ENCODE peak calls at places on chromosome 10, in ten cellular contexts. A is activated T-helper 9 cell treated with anti-CD3 and anti-CD28 coated beads, Interleukin-2, amount 50 U/mL, for 16 hours; J is stimulated activated CD4-positive, alpha-beta T cell treated with anti-CD3 and anti-CD28 coated beads, Interleukin-15, amount 100 ng/mL, for 24 hours; C is GM20000; S is HTR-8/SVneo; H is T-helper 2 cell; L is thyroid gland; N is transverse colon; U is tibial nerve; P is suprapubic skin. T is an unnamed sample.

GRCh38 chr10:120782336-120782735 is 68.8 kb upstream of the WDR11 start:
- DNase-seq in N (no peak), U (no peak), P (no peak), C (no peak), A (no peak), S (no peak), L (no peak), J (no peak), H (no peak), T (no peak)

GRCh38 chr10:51090190-51090589 is 15.9 kb downstream of the PRKG1 start:
- DNase-seq in P (no peak), L (no peak), A (no peak), J (no peak), N (no peak), H (no peak), C (no peak), U (no peak), S (no peak), T (no peak)

GRCh38 chr10:124886195-124886594 is 55.7 kb upstream of the ZRANB1 start:
- DNase-seq in L (no peak), J (no peak), C (no peak), N (no peak), U (no peak), P (no peak), H (no peak), S (no peak), A (no peak), T (no peak)

GRCh38 chr10:117885206-117885605 is 161.5 kb downstream of the RAB11FIP2 start:
- DNase-seq in A (no peak), P (no peak), J (no peak), S (no peak), L (no peak), U (no peak), H (no peak), C (no peak), N (no peak), T (no peak)

GRCh38 chr10:116353817-116354216 is 29.6 kb downstream of the CCDC172 start:
- DNase-seq in S (no peak), N (no peak), U (no peak), C (no peak), P (no peak), L (no peak), J (no peak), H (no peak), A (no peak), T (no peak)

GRCh38 chr10:55631071-55631654 is 729.9 kb downstream of the ZWINT start:
- DNase-seq in N (peak; percentile 31), P (no peak), J (peak; percentile 38), L (peak; percentile 72), A (no peak), S (peak; percentile 45), H (peak; percentile 44), U (no peak), C (peak; percentile 39), T (peak; percentile 57)

GRCh38 chr10:22834471-22834870 is 93.4 kb upstream of the ARMC3 start:
- DNase-seq in U (no peak), J (no peak), A (no peak), S (no peak), P (no peak), N (no peak), H (no peak), C (no peak), L (no peak), T (no peak)

GRCh38 chr10:44921061-44921460 is 9.9 kb downstream of the TMEM72 start:
- DNase-seq in H (no peak), C (no peak), N (no peak), S (no peak), P (no peak), L (no peak), J (no peak), A (no peak), U (no peak), T (no peak)

GRCh38 chr10:5565671-5566581 is 41.2 kb downstream of the CALML3 start:
- DNase-seq in P (peak; percentile 74), A (no peak), H (no peak), C (no peak), L (peak; percentile 0), S (no peak), J (peak; percentile 32), N (peak; percentile 5), U (no peak), T (no peak)

GRCh38 chr10:15558136-15558535 is 161.6 kb downstream of the ITGA8 start:
- DNase-seq in P (no peak), H (no peak), L (no peak), U (no peak), C (no peak), J (no peak), A (no peak), S (no peak), N (no peak), T (no peak)

GRCh38 chr10:115898242-115898641 is 374.8 kb downstream of the GFRA1 start:
- DNase-seq in C (no peak), J (no peak), N (no peak), S (no peak), P (no peak), U (no peak), A (no peak), H (no peak), L (no peak), T (no peak)

GRCh38 chr10:17214991-17215781 is 12.9 kb upstream of the VIM start:
- DNase-seq in J (no peak), S (no peak), P (no peak), H (no peak), U (no peak), C (no peak), N (no peak), A (no peak), L (no peak), T (no peak)

GRCh38 chr10:54614062-54614461 is 187.0 kb downstream of the PCDH15 start:
- DNase-seq in L (no peak), A (no peak), J (no peak), N (no peak), H (no peak), U (no peak), P (no peak), S (no peak), C (no peak), T (no peak)

GRCh38 chr10:132421377-132422168 is 24.6 kb downstream of the PWWP2B start:
- DNase-seq in L (peak; percentile 84), J (peak; percentile 37), N (peak; percentile 90), P (no peak), A (no peak), C (peak; percentile 79), S (no peak), H (no peak), U (peak; percentile 59), T (no peak)

GRCh38 chr10:22779331-22780019 is 65.1 kb upstream of the PIP4K2A start:
- DNase-seq in P (no peak), J (no peak), H (no peak), C (no peak), S (no peak), N (no peak), L (no peak), U (no peak), A (no peak), T (no peak)

GRCh38 chr10:132071667-132072066 is 5.9 kb downstream of the JAKMIP3 start:
- DNase-seq in P (no peak), J (no peak), C (no peak), A (no peak), H (no peak), U (no peak), S (no peak), N (no peak), L (no peak), T (no peak)

GRCh38 chr10:99528256-99528866 is 4.4 kb upstream of the NKX2-3 start:
- DNase-seq in C (peak; percentile 19), U (no peak), H (no peak), A (no peak), S (no peak), J (no peak), N (no peak), L (no peak), P (no peak), T (no peak)

GRCh38 chr10:100518761-100519241 is 860 bp downstream of the SEC31B start:
- DNase-seq in H (peak; percentile 65), J (peak; percentile 71), U (peak; percentile 92), N (peak; percentile 70), L (peak; percentile 66), P (no peak), A (peak; percentile 26), C (peak; percentile 74), S (peak; percentile 69), T (peak; percentile 63)

GRCh38 chr10:61313460-61313859 is 139.7 kb downstream of the TMEM26 start:
- DNase-seq in J (no peak), H (peak; percentile 39), U (no peak), A (no peak), L (no peak), P (no peak), C (no peak), N (no peak), S (no peak), T (no peak)

GRCh38 chr10:77907900-77908717 is 18.4 kb downstream of the DLG5 start:
- DNase-seq in S (no peak), H (peak; percentile 24), P (no peak), N (no peak), C (no peak), J (no peak), A (no peak), L (no peak), U (no peak), T (no peak)

GRCh38 chr10:24219963-24220362 is 11.0 kb downstream of the KIAA1217 start:
- DNase-seq in P (no peak), L (no peak), C (no peak), J (no peak), A (no peak), S (no peak), H (no peak), U (no peak), N (no peak), T (no peak)

GRCh38 chr10:46094931-46095755 is 49.1 kb upstream of the MSMB start:
- DNase-seq in A (no peak), P (peak; percentile 52), J (peak; percentile 45), N (no peak), U (no peak), C (no peak), H (no peak), S (no peak), L (no peak), T (no peak)

GRCh38 chr10:11563936-11564335 is 47.5 kb downstream of the USP6NL start:
- DNase-seq in N (no peak), H (no peak), J (no peak), P (no peak), A (no peak), U (no peak), C (no peak), L (no peak), S (no peak), T (no peak)

GRCh38 chr10:116689744-116690143 is 52.6 kb downstream of the HSPA12A start:
- DNase-seq in C (no peak), N (no peak), L (no peak), P (no peak), J (no peak), H (no peak), U (no peak), S (no peak), A (no peak), T (no peak)

GRCh38 chr10:62399211-62399610 is 25.0 kb downstream of the ZNF365 start:
- DNase-seq in A (no peak), S (no peak), P (no peak), U (no peak), N (no peak), C (no peak), J (no peak), L (no peak), H (no peak), T (no peak)

GRCh38 chr10:7589748-7590147 is 77.0 kb downstream of the ITIH5 start:
- DNase-seq in S (no peak), C (no peak), A (no peak), N (no peak), J (no peak), H (no peak), U (no peak), P (no peak), L (no peak), T (no peak)

GRCh38 chr10:4767033-4767814 is 58.8 kb upstream of the AKR1E2 start:
- DNase-seq in L (peak; percentile 10), S (no peak), C (no peak), N (no peak), P (no peak), J (no peak), U (peak; percentile 49), H (peak; percentile 23), A (no peak), T (no peak)

GRCh38 chr10:1552881-1553595 is 184.3 kb downstream of the ADARB2 start:
- DNase-seq in L (no peak), A (no peak), C (no peak), P (no peak), S (no peak), U (no peak), H (no peak), J (no peak), N (no peak), T (no peak)